ENCODE peak calls at places on chromosomes 16 and 17, in ten cellular contexts. J, C, A, X, I, V, H, N, P and R are unnamed samples.

GRCh38 chr17:63689479-63689878 is 10.4 kb downstream of the LIMD2 start:
- DNase-seq in J (no peak), C (no peak), A (no peak), X (no peak), I (no peak), V (no peak), H (no peak), N (no peak), P (no peak), R (no peak)

GRCh38 chr17:64471440-64471839 is 22.5 kb downstream of the MILR1 start:
- DNase-seq in J (no peak), C (no peak), A (no peak), X (no peak), I (no peak), V (no peak), H (no peak), N (no peak), P (no peak), R (no peak)

GRCh38 chr17:4579678-4580077 is 4.7 kb upstream of the SMTNL2 start:
- DNase-seq in J (no peak), C (peak), A (no peak), X (no peak), I (no peak), V (no peak), H (no peak), N (no peak), P (no peak), R (no peak)

GRCh38 chr16:46649571-46649970 is 28.4 kb upstream of the SHCBP1 start:
- DNase-seq in J (no peak), C (no peak), A (peak), X (no peak), I (no peak), V (no peak), H (no peak), N (no peak), P (peak), R (no peak)

GRCh38 chr16:68792465-68793324 is 50.6 kb upstream of the TANGO6 start:
- DNase-seq in J (peak), C (no peak), A (no peak), X (peak), I (peak), V (peak), H (peak), N (no peak), P (no peak), R (no peak)

GRCh38 chr17:62781356-62781755 is 26.8 kb downstream of the MARCHF10 start:
- DNase-seq in J (no peak), C (no peak), A (no peak), X (no peak), I (no peak), V (no peak), H (no peak), N (no peak), P (no peak), R (no peak)

GRCh38 chr17:30334421-30334820 is 564 bp upstream of the TMIGD1 start:
- DNase-seq in J (no peak), C (no peak), A (no peak), X (no peak), I (no peak), V (no peak), H (no peak), N (no peak), P (no peak), R (no peak)

GRCh38 chr17:58205936-58206335 is 13.1 kb downstream of the MKS1 start:
- DNase-seq in J (no peak), C (no peak), A (no peak), X (no peak), I (no peak), V (no peak), H (no peak), N (no peak), P (no peak), R (no peak)

GRCh38 chr17:3582921-3583320 is 25.3 kb upstream of the TRPV3 start:
- DNase-seq in J (no peak), C (no peak), A (no peak), X (no peak), I (no peak), V (no peak), H (no peak), N (no peak), P (no peak), R (no peak)

GRCh38 chr17:65193305-65194293 is 56.4 kb downstream of the RGS9 start:
- DNase-seq in J (no peak), C (peak), A (no peak), X (no peak), I (no peak), V (no peak), H (no peak), N (no peak), P (no peak), R (no peak)

GRCh38 chr16:56709686-56710040 is 20.3 kb upstream of the NUP93 start:
- DNase-seq in J (no peak), C (no peak), A (no peak), X (no peak), I (no peak), V (no peak), H (no peak), N (no peak), P (no peak), R (no peak)

GRCh38 chr16:67216612-67217490 is 10.1 kb upstream of the TMEM208 start:
- DNase-seq in J (no peak), C (no peak), A (peak), X (no peak), I (peak), V (no peak), H (no peak), N (no peak), P (peak), R (no peak)

GRCh38 chr16:49547448-49547847 is 173.8 kb downstream of the C16orf78 start:
- DNase-seq in J (no peak), C (no peak), A (no peak), X (no peak), I (no peak), V (no peak), H (no peak), N (no peak), P (no peak), R (no peak)

GRCh38 chr17:20702692-20703091 is 123.2 kb downstream of the CDRT15L2 start:
- DNase-seq in J (no peak), C (no peak), A (no peak), X (no peak), I (no peak), V (no peak), H (no peak), N (no peak), P (no peak), R (no peak)

GRCh38 chr16:154223-155030 is 2.0 kb downstream of the HBZ start:
- DNase-seq in J (no peak), C (peak), A (no peak), X (peak), I (peak), V (peak), H (no peak), N (no peak), P (no peak), R (no peak)

GRCh38 chr16:57838161-57838560 is 35.9 kb upstream of the KIFC3 start:
- DNase-seq in J (no peak), C (no peak), A (no peak), X (no peak), I (no peak), V (no peak), H (no peak), N (no peak), P (no peak), R (no peak)

GRCh38 chr17:42311240-42312034 is 23.1 kb downstream of the STAT5A start:
- DNase-seq in J (no peak), C (no peak), A (peak), X (peak), I (peak), V (peak), H (peak), N (no peak), P (peak), R (no peak)

GRCh38 chr17:30415491-30415890 is 36.8 kb downstream of the CPD start:
- DNase-seq in J (no peak), C (no peak), A (no peak), X (peak), I (no peak), V (no peak), H (no peak), N (no peak), P (no peak), R (no peak)

GRCh38 chr17:17084317-17084835 is 42.1 kb downstream of the MPRIP start:
- DNase-seq in J (no peak), C (no peak), A (no peak), X (no peak), I (no peak), V (no peak), H (no peak), N (no peak), P (no peak), R (no peak)

DNA sequence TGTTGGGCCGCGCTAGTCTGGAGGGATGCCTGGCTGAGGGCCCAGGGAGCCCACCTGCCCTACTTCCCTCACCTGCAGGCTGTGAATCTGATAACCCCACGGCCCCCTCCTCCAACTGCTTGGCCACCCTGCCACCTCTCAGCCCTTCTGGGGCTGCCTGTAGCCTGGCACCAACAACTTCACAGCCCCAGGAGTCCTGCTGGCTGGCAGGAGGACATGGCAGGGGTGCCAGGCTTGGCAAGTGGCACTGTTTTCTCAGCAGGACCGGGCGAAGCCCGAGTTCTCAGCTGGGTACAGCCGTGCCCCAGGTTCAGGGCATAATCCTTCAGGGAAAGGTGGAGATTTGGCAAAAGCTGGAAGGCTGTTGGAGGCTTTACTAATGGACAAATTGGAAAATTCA is 129.6 kb downstream of the CMIP start:
- DNase-seq in J (no peak), C (no peak), A (no peak), X (no peak), I (peak), V (no peak), H (no peak), N (no peak), P (no peak), R (no peak)
- TF ChIP-seq CTCF in J (no peak), C (no peak), A (no peak), X (no peak), I (no peak), V (no peak), H (peak), N (no peak), P (no peak), R (no peak)

DNA sequence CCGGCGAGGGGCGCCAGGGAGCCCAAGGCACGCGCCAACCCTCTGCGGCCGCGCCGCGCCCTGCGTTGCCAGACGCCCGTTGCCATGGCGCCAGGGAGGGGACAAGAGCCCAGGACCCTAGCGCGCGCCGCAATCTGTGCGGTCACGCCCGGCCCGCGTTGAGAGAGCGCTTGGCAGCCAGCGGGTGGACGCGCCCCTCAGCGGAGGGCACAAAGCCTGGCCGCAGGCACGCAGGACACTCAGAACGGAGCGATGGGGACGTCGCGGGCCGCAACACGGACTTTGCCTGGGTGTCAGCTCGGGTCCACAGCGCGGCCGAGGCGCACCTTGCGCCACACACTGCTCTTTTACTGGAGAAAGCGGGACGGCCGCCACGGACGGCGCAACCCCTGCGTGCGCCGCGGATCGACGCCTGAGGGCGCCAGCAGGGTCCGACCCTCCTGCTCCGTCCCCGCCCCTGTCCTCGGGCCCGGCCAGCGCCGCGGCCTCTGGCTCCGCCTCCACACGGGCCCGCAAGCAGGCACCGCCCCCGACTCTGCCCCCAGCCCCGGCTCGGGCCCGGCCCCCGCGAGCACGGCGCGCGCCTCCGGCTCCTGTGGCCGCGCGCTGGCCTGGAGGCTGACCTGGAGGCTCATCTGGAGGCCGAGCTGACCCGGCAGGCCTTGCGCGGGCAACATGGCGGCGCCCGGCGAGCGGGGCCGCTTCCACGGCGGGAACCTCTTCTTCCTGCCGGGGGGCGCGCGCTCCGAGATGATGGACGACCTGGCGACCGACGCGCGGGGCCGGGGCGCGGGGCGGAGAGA is at the start of gene GFER:
- DNase-seq in J (peak), C (peak), A (peak), X (peak), I (peak), V (peak), H (no peak), N (peak), P (peak), R (peak)
- TF ChIP-seq CTCF in J (peak), C (no peak), A (no peak), X (peak), I (no peak), V (peak), H (peak), N (no peak), P (no peak), R (peak)

GRCh38 chr16:52071101-52071500 is 475.8 kb downstream of the TOX3 start:
- DNase-seq in J (no peak), C (no peak), A (no peak), X (no peak), I (no peak), V (no peak), H (no peak), N (no peak), P (no peak), R (no peak)

GRCh38 chr16:52066951-52067350 is 480.0 kb downstream of the TOX3 start:
- DNase-seq in J (no peak), C (no peak), A (no peak), X (no peak), I (no peak), V (no peak), H (no peak), N (no peak), P (no peak), R (no peak)

GRCh38 chr16:52069866-52070265 is 477.1 kb downstream of the TOX3 start:
- DNase-seq in J (peak), C (peak), A (no peak), X (peak), I (no peak), V (peak), H (no peak), N (no peak), P (no peak), R (peak)

GRCh38 chr16:52070341-52071057 is 476.4 kb downstream of the TOX3 start:
- DNase-seq in J (no peak), C (no peak), A (no peak), X (no peak), I (no peak), V (no peak), H (no peak), N (no peak), P (no peak), R (no peak)

GRCh38 chr16:52068447-52069074 is 478.4 kb downstream of the TOX3 start:
- DNase-seq in J (no peak), C (peak), A (no peak), X (peak), I (peak), V (peak), H (no peak), N (no peak), P (no peak), R (peak)
- TF ChIP-seq CTCF in J (no peak), C (peak), A (no peak), X (peak), I (peak), V (peak), H (peak), N (no peak), P (no peak), R (peak)

DNA sequence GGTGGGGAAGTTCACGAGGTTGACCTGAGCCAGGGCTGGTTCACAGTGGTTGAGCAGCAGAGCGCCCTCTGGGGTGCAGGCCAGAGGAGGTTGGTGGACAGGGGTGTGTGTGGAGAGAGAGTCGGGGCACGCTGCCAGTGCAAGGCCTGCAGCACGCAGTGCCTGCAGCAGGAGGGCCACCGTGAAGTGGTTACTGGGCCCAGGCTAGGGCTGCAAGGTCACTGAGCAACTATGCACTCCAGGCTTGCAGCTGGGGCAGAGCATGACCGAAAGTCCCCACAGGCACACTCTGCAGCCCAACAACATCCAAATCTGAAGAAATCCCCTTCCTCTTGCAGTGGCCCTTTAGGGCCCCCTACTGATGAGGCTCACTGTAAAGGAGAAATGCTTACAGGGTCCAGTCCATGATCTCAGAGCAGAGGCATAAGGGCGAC is 89.1 kb upstream of the NOL11 start:
- DNase-seq in J (no peak), C (no peak), A (no peak), X (no peak), I (peak), V (peak), H (no peak), N (no peak), P (no peak), R (no peak)
- TF ChIP-seq CTCF in J (no peak), C (no peak), A (no peak), X (peak), I (no peak), V (peak), H (peak), N (peak), P (no peak), R (no peak)

GRCh38 chr16:4535627-4536108 is 2.9 kb downstream of the CDIP1 start:
- DNase-seq in J (no peak), C (no peak), A (no peak), X (no peak), I (no peak), V (no peak), H (no peak), N (no peak), P (no peak), R (no peak)

GRCh38 chr16:4534151-4534790 is 4.3 kb downstream of the CDIP1 start:
- DNase-seq in J (no peak), C (no peak), A (no peak), X (no peak), I (no peak), V (no peak), H (no peak), N (no peak), P (no peak), R (no peak)

GRCh38 chr16:4532238-4532637 is 6.3 kb downstream of the CDIP1 start:
- DNase-seq in J (no peak), C (no peak), A (no peak), X (no peak), I (no peak), V (no peak), H (no peak), N (no peak), P (no peak), R (no peak)

GRCh38 chr16:4531816-4532215 is 6.8 kb downstream of the CDIP1 start:
- DNase-seq in J (no peak), C (no peak), A (no peak), X (no peak), I (no peak), V (no peak), H (no peak), N (no peak), P (no peak), R (no peak)

GRCh38 chr16:4533490-4533889 is 5.1 kb downstream of the CDIP1 start:
- DNase-seq in J (no peak), C (no peak), A (no peak), X (no peak), I (no peak), V (no peak), H (no peak), N (no peak), P (no peak), R (no peak)
- TF ChIP-seq CTCF in J (no peak), C (no peak), A (no peak), X (no peak), I (no peak), V (no peak), H (no peak), N (no peak), P (no peak), R (no peak)